ENCODE peak calls at places on chromosomes 4 and X, in six cellular contexts. One of them, this sample, is unnamed.

GRCh38 chr4:158261480-158261879 is 51.2 kb downstream of the TMEM144 start:
- DNase-seq in adrenal gland: no peak
- DNase-seq in pancreas: no peak
- DNase-seq in GM06990: no peak
- DNase-seq in endothelial cell of umbilical vein: no peak
- DNase-seq in heart left ventricle: no peak
- DNase-seq in this sample: no peak

GRCh38 chr4:476501-476900 is 22.5 kb downstream of the ZNF721 start:
- DNase-seq in adrenal gland: no peak
- DNase-seq in pancreas: no peak
- DNase-seq in GM06990: no peak
- DNase-seq in endothelial cell of umbilical vein: no peak
- DNase-seq in heart left ventricle: no peak
- DNase-seq in this sample: no peak

GRCh38 chr4:110959041-110959643 is 336.3 kb upstream of the PITX2 start:
- DNase-seq in adrenal gland: no peak
- DNase-seq in pancreas: no peak
- DNase-seq in GM06990: no peak
- DNase-seq in endothelial cell of umbilical vein: peak; percentile 22
- DNase-seq in heart left ventricle: no peak
- DNase-seq in this sample: no peak

GRCh38 chr4:125750827-125751466 is 436.2 kb downstream of the FAT4 start:
- DNase-seq in adrenal gland: no peak
- DNase-seq in pancreas: no peak
- DNase-seq in GM06990: no peak
- DNase-seq in endothelial cell of umbilical vein: peak; percentile 80
- DNase-seq in heart left ventricle: peak; percentile 49
- DNase-seq in this sample: no peak

GRCh38 chrX:49183701-49184281 is 2.4 kb downstream of the PRICKLE3 start:
- DNase-seq in adrenal gland: peak; percentile 17
- DNase-seq in pancreas: no peak
- DNase-seq in GM06990: no peak
- DNase-seq in endothelial cell of umbilical vein: no peak
- DNase-seq in heart left ventricle: no peak
- DNase-seq in this sample: no peak

GRCh38 chrX:57573754-57574153 is 18.1 kb upstream of the ZXDB start:
- DNase-seq in adrenal gland: no peak
- DNase-seq in pancreas: no peak
- DNase-seq in GM06990: no peak
- DNase-seq in endothelial cell of umbilical vein: peak; percentile 11
- DNase-seq in heart left ventricle: no peak
- DNase-seq in this sample: no peak

GRCh38 chr4:81446634-81447033 is 25.1 kb downstream of the RASGEF1B start:
- DNase-seq in adrenal gland: no peak
- DNase-seq in pancreas: no peak
- DNase-seq in GM06990: no peak
- DNase-seq in endothelial cell of umbilical vein: no peak
- DNase-seq in heart left ventricle: no peak
- DNase-seq in this sample: no peak

GRCh38 chrX:38864165-38864564 is 62.9 kb downstream of the MID1IP1 start:
- DNase-seq in adrenal gland: no peak
- DNase-seq in pancreas: no peak
- DNase-seq in GM06990: no peak
- DNase-seq in endothelial cell of umbilical vein: no peak
- DNase-seq in heart left ventricle: no peak
- DNase-seq in this sample: no peak

GRCh38 chr4:71472946-71473345 is 134.1 kb downstream of the SLC4A4 start:
- DNase-seq in adrenal gland: no peak
- DNase-seq in pancreas: no peak
- DNase-seq in GM06990: no peak
- DNase-seq in endothelial cell of umbilical vein: no peak
- DNase-seq in heart left ventricle: no peak
- DNase-seq in this sample: peak; percentile 53

GRCh38 chr4:2393353-2394270 is 24.8 kb downstream of the ZFYVE28 start:
- DNase-seq in adrenal gland: no peak
- DNase-seq in pancreas: peak; percentile 82
- DNase-seq in GM06990: no peak
- DNase-seq in endothelial cell of umbilical vein: no peak
- DNase-seq in heart left ventricle: no peak
- DNase-seq in this sample: no peak

GRCh38 chr4:158782539-158783360 is 13.9 kb downstream of the FNIP2 start:
- DNase-seq in adrenal gland: no peak
- DNase-seq in pancreas: no peak
- DNase-seq in GM06990: no peak
- DNase-seq in endothelial cell of umbilical vein: peak; percentile 54
- DNase-seq in heart left ventricle: no peak
- DNase-seq in this sample: no peak

GRCh38 chr4:6200922-6201362 is 593 bp upstream of the JAKMIP1 start:
- DNase-seq in adrenal gland: no peak
- DNase-seq in pancreas: peak; percentile 82
- DNase-seq in GM06990: peak; percentile 54
- DNase-seq in endothelial cell of umbilical vein: no peak
- DNase-seq in heart left ventricle: no peak
- DNase-seq in this sample: no peak

GRCh38 chrX:13120017-13120416 is 75.6 kb upstream of the FAM9C start:
- DNase-seq in adrenal gland: peak; percentile 51
- DNase-seq in pancreas: no peak
- DNase-seq in GM06990: no peak
- DNase-seq in endothelial cell of umbilical vein: peak; percentile 70
- DNase-seq in heart left ventricle: peak; percentile 31
- DNase-seq in this sample: no peak

GRCh38 chrX:118536687-118537461 is 41.3 kb downstream of the DOCK11 start:
- DNase-seq in adrenal gland: no peak
- DNase-seq in pancreas: no peak
- DNase-seq in GM06990: peak; percentile 56
- DNase-seq in endothelial cell of umbilical vein: peak; percentile 0
- DNase-seq in heart left ventricle: no peak
- DNase-seq in this sample: no peak

GRCh38 chrX:7927259-7928167 is at the start of gene PNPLA4:
- DNase-seq in adrenal gland: peak; percentile 92
- DNase-seq in pancreas: peak; percentile 97
- DNase-seq in GM06990: peak; percentile 97
- DNase-seq in endothelial cell of umbilical vein: peak; percentile 73
- DNase-seq in heart left ventricle: peak; percentile 73
- DNase-seq in this sample: peak; percentile 0

GRCh38 chrX:43860646-43861370 is 21.4 kb downstream of the MAOB start:
- DNase-seq in adrenal gland: peak; percentile 28
- DNase-seq in pancreas: no peak
- DNase-seq in GM06990: no peak
- DNase-seq in endothelial cell of umbilical vein: peak; percentile 82
- DNase-seq in heart left ventricle: peak; percentile 21
- DNase-seq in this sample: no peak

GRCh38 chr4:85005865-85006377 is 39.4 kb upstream of the WDFY3 start:
- DNase-seq in adrenal gland: peak; percentile 60
- DNase-seq in pancreas: no peak
- DNase-seq in GM06990: no peak
- DNase-seq in endothelial cell of umbilical vein: peak; percentile 54
- DNase-seq in heart left ventricle: no peak
- DNase-seq in this sample: peak; percentile 70

GRCh38 chr4:141439223-141439622 is 197.2 kb upstream of the IL15 start:
- DNase-seq in adrenal gland: no peak
- DNase-seq in pancreas: no peak
- DNase-seq in GM06990: no peak
- DNase-seq in endothelial cell of umbilical vein: no peak
- DNase-seq in heart left ventricle: no peak
- DNase-seq in this sample: no peak

GRCh38 chrX:53438832-53439230 is 4.7 kb upstream of the HSD17B10 start:
- DNase-seq in adrenal gland: no peak
- DNase-seq in pancreas: no peak
- DNase-seq in GM06990: no peak
- DNase-seq in endothelial cell of umbilical vein: no peak
- DNase-seq in heart left ventricle: no peak
- DNase-seq in this sample: no peak

GRCh38 chrX:134990475-134991473 is at the start of gene SMIM10:
- DNase-seq in adrenal gland: peak; percentile 75
- DNase-seq in pancreas: peak; percentile 78
- DNase-seq in GM06990: peak; percentile 32
- DNase-seq in endothelial cell of umbilical vein: peak; percentile 52
- DNase-seq in heart left ventricle: peak; percentile 82
- DNase-seq in this sample: no peak

GRCh38 chrX:69179380-69179911 is 14.2 kb upstream of the PJA1 start:
- DNase-seq in adrenal gland: no peak
- DNase-seq in pancreas: no peak
- DNase-seq in GM06990: no peak
- DNase-seq in endothelial cell of umbilical vein: no peak
- DNase-seq in heart left ventricle: no peak
- DNase-seq in this sample: no peak

GRCh38 chr4:76084542-76084941 is 10.0 kb downstream of the ART3 start:
- DNase-seq in adrenal gland: no peak
- DNase-seq in pancreas: no peak
- DNase-seq in GM06990: no peak
- DNase-seq in endothelial cell of umbilical vein: no peak
- DNase-seq in heart left ventricle: no peak
- DNase-seq in this sample: no peak

GRCh38 chr4:165433529-165433928 is 54.7 kb downstream of the CPE start:
- DNase-seq in adrenal gland: no peak
- DNase-seq in pancreas: no peak
- DNase-seq in GM06990: no peak
- DNase-seq in endothelial cell of umbilical vein: no peak
- DNase-seq in heart left ventricle: no peak
- DNase-seq in this sample: no peak

GRCh38 chr4:74085669-74086068 is 13.3 kb downstream of the CXCL2 start:
- DNase-seq in adrenal gland: no peak
- DNase-seq in pancreas: no peak
- DNase-seq in GM06990: no peak
- DNase-seq in endothelial cell of umbilical vein: no peak
- DNase-seq in heart left ventricle: no peak
- DNase-seq in this sample: no peak

GRCh38 chr4:168569066-168569908 is 72.4 kb downstream of the PALLD start:
- DNase-seq in adrenal gland: no peak
- DNase-seq in pancreas: no peak
- DNase-seq in GM06990: no peak
- DNase-seq in endothelial cell of umbilical vein: peak; percentile 98
- DNase-seq in heart left ventricle: peak; percentile 41
- DNase-seq in this sample: no peak

GRCh38 chr4:789571-790465 is 36.1 kb downstream of the CPLX1 start:
- DNase-seq in adrenal gland: no peak
- DNase-seq in pancreas: peak; percentile 57
- DNase-seq in GM06990: no peak
- DNase-seq in endothelial cell of umbilical vein: no peak
- DNase-seq in heart left ventricle: no peak
- DNase-seq in this sample: no peak

GRCh38 chr4:73139245-73139644 is 69.7 kb upstream of the COX18 start:
- DNase-seq in adrenal gland: no peak
- DNase-seq in pancreas: no peak
- DNase-seq in GM06990: no peak
- DNase-seq in endothelial cell of umbilical vein: no peak
- DNase-seq in heart left ventricle: no peak
- DNase-seq in this sample: no peak

DNA sequence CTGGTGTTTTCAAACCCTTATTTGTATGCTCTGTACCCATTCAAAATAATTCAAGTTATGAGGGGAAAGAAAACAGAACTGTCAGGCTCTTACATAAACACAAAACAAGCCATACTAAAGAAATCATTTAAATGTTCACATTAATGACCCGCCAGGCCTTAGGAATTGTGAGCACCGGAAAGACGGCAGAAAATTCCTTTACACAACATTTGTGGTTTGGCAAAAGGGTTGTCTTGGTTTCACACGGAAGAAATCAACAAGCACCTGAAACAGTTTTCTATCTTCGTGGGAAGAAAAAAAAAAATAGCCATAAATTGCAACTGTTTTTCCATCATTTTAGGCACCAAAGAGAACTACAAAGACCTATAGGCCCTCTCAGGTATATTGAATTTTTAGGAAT is 188.5 kb upstream of the FTHL17 start:
- DNase-seq in adrenal gland: no peak
- DNase-seq in pancreas: no peak
- DNase-seq in GM06990: no peak
- DNase-seq in endothelial cell of umbilical vein: no peak
- DNase-seq in heart left ventricle: no peak
- DNase-seq in this sample: no peak
- H3K4me3 ChIP-seq in adrenal gland: no peak overlapping the region
- H3K4me3 ChIP-seq in pancreas: no peak overlapping the region
- H3K4me3 ChIP-seq in GM06990: no peak overlapping the region
- H3K4me3 ChIP-seq in endothelial cell of umbilical vein: no peak overlapping the region
- H3K4me3 ChIP-seq in heart left ventricle: no peak overlapping the region
- H3K4me3 ChIP-seq in this sample: no peak overlapping the region

DNA sequence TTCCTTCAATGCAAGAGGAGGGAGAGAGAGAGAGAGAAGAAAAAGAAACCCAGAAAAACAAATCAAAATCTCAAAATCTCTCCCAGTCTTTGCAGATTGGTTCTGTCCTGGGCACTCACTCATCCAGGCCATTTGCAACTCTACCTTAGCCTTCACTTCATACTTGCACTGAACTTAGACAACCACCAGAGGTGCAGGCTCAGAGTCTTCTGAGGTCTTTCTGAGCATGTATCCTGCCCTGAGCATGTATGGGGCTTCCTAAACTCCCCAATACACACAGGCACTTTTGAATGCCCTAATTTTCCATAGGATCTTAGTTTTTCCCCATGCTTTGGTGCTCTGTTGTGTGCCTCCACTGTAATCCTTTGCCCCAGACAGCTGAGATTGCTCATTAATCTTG is 2.9 kb downstream of the CFI start:
- DNase-seq in adrenal gland: no peak
- DNase-seq in pancreas: no peak
- DNase-seq in GM06990: no peak
- DNase-seq in endothelial cell of umbilical vein: no peak
- DNase-seq in heart left ventricle: no peak
- DNase-seq in this sample: no peak
- TF ChIP-seq CTCF in adrenal gland: no peak
- TF ChIP-seq CTCF in pancreas: no peak
- TF ChIP-seq CTCF in GM06990: no peak
- TF ChIP-seq CTCF in endothelial cell of umbilical vein: no peak
- TF ChIP-seq CTCF in heart left ventricle: no peak
- TF ChIP-seq CTCF in this sample: no peak

GRCh38 chrX:115625577-115626301 is 64.8 kb downstream of the PLS3 start:
- DNase-seq in adrenal gland: no peak
- DNase-seq in pancreas: no peak
- DNase-seq in GM06990: no peak
- DNase-seq in endothelial cell of umbilical vein: peak; percentile 28
- DNase-seq in heart left ventricle: no peak
- DNase-seq in this sample: no peak
- H3K36me3 ChIP-seq in adrenal gland: no peaks in the 10 kb centered on the region
- H3K36me3 ChIP-seq in pancreas: no peaks in the 10 kb centered on the region
- H3K36me3 ChIP-seq in GM06990: no peaks in the 10 kb centered on the region
- H3K36me3 ChIP-seq in endothelial cell of umbilical vein: no peaks in the 10 kb centered on the region
- H3K36me3 ChIP-seq in heart left ventricle: no peaks in the 10 kb centered on the region
- H3K36me3 ChIP-seq in this sample: no peaks in the 10 kb centered on the region

DNA sequence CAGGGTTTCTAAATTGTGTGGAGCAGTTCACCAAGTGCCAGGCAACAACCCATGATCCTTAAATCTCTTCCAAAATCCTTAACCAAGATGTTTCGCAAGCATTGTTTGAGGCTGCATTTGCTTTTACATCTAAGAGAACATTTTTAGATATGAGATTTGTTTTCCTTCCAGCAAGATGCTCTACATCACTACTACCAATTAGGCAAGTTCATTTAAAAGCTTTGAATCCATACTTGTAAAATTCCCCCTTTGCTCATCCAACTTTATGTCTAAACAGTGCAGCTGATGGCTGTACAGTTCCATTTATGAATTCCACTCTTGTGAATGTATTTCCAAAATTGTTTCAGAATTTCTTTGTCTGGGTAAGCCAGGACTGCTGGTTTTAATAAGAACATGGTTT is 31.6 kb downstream of the RAI2 start:
- DNase-seq in adrenal gland: no peak
- DNase-seq in pancreas: no peak
- DNase-seq in GM06990: no peak
- DNase-seq in endothelial cell of umbilical vein: no peak
- DNase-seq in heart left ventricle: no peak
- DNase-seq in this sample: no peak
- H3K4me3 ChIP-seq in adrenal gland: no peak overlapping the region
- H3K4me3 ChIP-seq in pancreas: no peak overlapping the region
- H3K4me3 ChIP-seq in GM06990: no peak overlapping the region
- H3K4me3 ChIP-seq in endothelial cell of umbilical vein: no peak overlapping the region
- H3K4me3 ChIP-seq in heart left ventricle: no peak overlapping the region
- H3K4me3 ChIP-seq in this sample: no peak overlapping the region

GRCh38 chr4:143335979-143336827 is 473 bp upstream of the GAB1 start:
- DNase-seq in adrenal gland: peak; percentile 91
- DNase-seq in pancreas: peak; percentile 92
- DNase-seq in GM06990: peak; percentile 69
- DNase-seq in endothelial cell of umbilical vein: peak; percentile 93
- DNase-seq in heart left ventricle: peak; percentile 94
- DNase-seq in this sample: peak; percentile 55
- TF ChIP-seq CTCF in adrenal gland: no peak
- TF ChIP-seq CTCF in pancreas: no peak
- TF ChIP-seq CTCF in GM06990: no peak
- TF ChIP-seq CTCF in endothelial cell of umbilical vein: no peak
- TF ChIP-seq CTCF in heart left ventricle: no peak
- TF ChIP-seq CTCF in this sample: no peak